ENCODE peak calls at places on chromosomes 3 and 15, in six cellular contexts. E is adrenal gland; H is stomach; W is fibroblast of mammary gland; D is fibroblast of lung; R is CD8-positive, alpha-beta T cell. N is an unnamed sample.

GRCh38 chr3:156246939-156247725 is 126.8 kb downstream of the KCNAB1 start:
- DNase-seq in E (no peak), H (no peak), W (peak), D (no peak), R (no peak), N (no peak)

GRCh38 chr3:6601374-6601773 is 259.5 kb upstream of the GRM7 start:
- DNase-seq in E (no peak), H (no peak), W (no peak), D (no peak), R (no peak), N (no peak)

GRCh38 chr3:46670891-46671427 is 22.5 kb downstream of the ALS2CL start:
- DNase-seq in E (peak), H (peak), W (no peak), D (no peak), R (no peak), N (no peak)

GRCh38 chr15:71110800-71111565 is 4.3 kb upstream of the THSD4 start:
- DNase-seq in E (no peak), H (no peak), W (no peak), D (no peak), R (no peak), N (no peak)

GRCh38 chr3:156749244-156749643 is 74.9 kb downstream of the TIPARP start:
- DNase-seq in E (no peak), H (no peak), W (no peak), D (peak), R (no peak), N (peak)

GRCh38 chr15:79192462-79193036 is 90.0 kb upstream of the ANKRD34C start:
- DNase-seq in E (no peak), H (no peak), W (peak), D (no peak), R (no peak), N (no peak)

GRCh38 chr15:40282144-40282869 is 557 bp downstream of the ANKRD63 start:
- DNase-seq in E (no peak), H (peak), W (no peak), D (no peak), R (peak), N (peak)

GRCh38 chr3:77605308-77605707 is 565.4 kb downstream of the ROBO2 start:
- DNase-seq in E (no peak), H (no peak), W (no peak), D (no peak), R (no peak), N (peak)

GRCh38 chr3:112424394-112424793 is 74.9 kb downstream of the BTLA start:
- DNase-seq in E (no peak), H (no peak), W (no peak), D (no peak), R (no peak), N (no peak)

GRCh38 chr3:18234717-18235335 is 190.3 kb downstream of the SATB1 start:
- DNase-seq in E (no peak), H (no peak), W (no peak), D (no peak), R (no peak), N (no peak)

GRCh38 chr15:39396979-39397615 is 183.8 kb upstream of the THBS1 start:
- DNase-seq in E (peak), H (no peak), W (no peak), D (no peak), R (no peak), N (no peak)

GRCh38 chr15:36911322-36911944 is 188.9 kb downstream of the MEIS2 start:
- DNase-seq in E (no peak), H (no peak), W (peak), D (peak), R (no peak), N (peak)

GRCh38 chr3:6282920-6283319 is 578.0 kb upstream of the GRM7 start:
- DNase-seq in E (no peak), H (no peak), W (no peak), D (no peak), R (no peak), N (no peak)

GRCh38 chr3:189586941-189587687 is 44.1 kb upstream of the TP63 start:
- DNase-seq in E (no peak), H (no peak), W (no peak), D (no peak), R (no peak), N (no peak)

GRCh38 chr15:32706704-32707103 is 11.1 kb upstream of the GREM1 start:
- DNase-seq in E (no peak), H (no peak), W (peak), D (peak), R (no peak), N (no peak)

GRCh38 chr3:20405731-20406130 is 219.7 kb upstream of the SGO1 start:
- DNase-seq in E (no peak), H (no peak), W (peak), D (peak), R (no peak), N (peak)

GRCh38 chr15:68431792-68432401 is at the start of gene ITGA11:
- DNase-seq in E (peak), H (peak), W (no peak), D (peak), R (no peak), N (peak)

GRCh38 chr3:24259901-24260512 is 234.6 kb downstream of the THRB start:
- DNase-seq in E (peak), H (peak), W (peak), D (peak), R (no peak), N (peak)

GRCh38 chr15:68795298-68795848 is 25.3 kb downstream of the ANP32A start:
- DNase-seq in E (peak), H (peak), W (peak), D (peak), R (no peak), N (peak)

GRCh38 chr15:62124176-62124952 is 40.7 kb downstream of the C2CD4B start:
- DNase-seq in E (no peak), H (no peak), W (no peak), D (no peak), R (no peak), N (no peak)

GRCh38 chr3:115627180-115628074 is 4.1 kb downstream of the GAP43 start:
- DNase-seq in E (no peak), H (no peak), W (no peak), D (no peak), R (no peak), N (no peak)

GRCh38 chr15:26875476-26875850 is 8.6 kb downstream of the GABRA5 start:
- DNase-seq in E (no peak), H (no peak), W (no peak), D (no peak), R (no peak), N (no peak)

GRCh38 chr3:186298876-186299275 is 63.2 kb downstream of the DGKG start:
- DNase-seq in E (no peak), H (no peak), W (peak), D (no peak), R (no peak), N (no peak)

GRCh38 chr15:51223771-51224229 is 114.6 kb downstream of the CYP19A1 start:
- DNase-seq in E (peak), H (no peak), W (peak), D (peak), R (no peak), N (no peak)

GRCh38 chr15:93985925-93986324 is 245.4 kb upstream of the MCTP2 start:
- DNase-seq in E (no peak), H (no peak), W (peak), D (no peak), R (no peak), N (no peak)

GRCh38 chr3:56547486-56547885 is 9.5 kb upstream of the CCDC66 start:
- DNase-seq in E (no peak), H (no peak), W (peak), D (peak), R (no peak), N (peak)

GRCh38 chr3:65485826-65486592 is 552.7 kb downstream of the MAGI1 start:
- DNase-seq in E (no peak), H (no peak), W (no peak), D (peak), R (no peak), N (no peak)

GRCh38 chr15:67202991-67203390 is 51.5 kb downstream of the AAGAB start:
- DNase-seq in E (no peak), H (no peak), W (no peak), D (no peak), R (no peak), N (no peak)

GRCh38 chr3:30496496-30496966 is 109.9 kb upstream of the TGFBR2 start:
- DNase-seq in E (no peak), H (no peak), W (peak), D (peak), R (no peak), N (peak)

GRCh38 chr3:17420668-17421067 is 321.8 kb downstream of the TBC1D5 start:
- DNase-seq in E (no peak), H (no peak), W (no peak), D (peak), R (no peak), N (peak)

GRCh38 chr15:48664436-48664835 is 18.9 kb upstream of the FBN1 start:
- DNase-seq in E (no peak), H (no peak), W (no peak), D (no peak), R (no peak), N (no peak)

GRCh38 chr3:53803816-53804545 is 42.2 kb downstream of the CHDH start:
- DNase-seq in E (peak), H (no peak), W (no peak), D (no peak), R (no peak), N (no peak)

GRCh38 chr15:79562538-79563298 is 130.6 kb downstream of the MINAR1 start:
- DNase-seq in E (no peak), H (no peak), W (peak), D (no peak), R (no peak), N (no peak)

GRCh38 chr15:41011055-41011815 is 58.0 kb downstream of the CHAC1 start:
- DNase-seq in E (no peak), H (no peak), W (no peak), D (no peak), R (no peak), N (no peak)

GRCh38 chr3:64229903-64230302 is 4.6 kb upstream of the PRICKLE2 start:
- DNase-seq in E (no peak), H (no peak), W (peak), D (no peak), R (no peak), N (no peak)

GRCh38 chr3:64224826-64225606 is at the start of gene PRICKLE2:
- DNase-seq in E (peak), H (peak), W (peak), D (peak), R (no peak), N (peak)

GRCh38 chr3:64222501-64222900 is 2.8 kb downstream of the PRICKLE2 start:
- DNase-seq in E (no peak), H (no peak), W (no peak), D (no peak), R (no peak), N (no peak)

GRCh38 chr3:64223809-64224570 is 1.3 kb downstream of the PRICKLE2 start:
- DNase-seq in E (no peak), H (no peak), W (peak), D (peak), R (no peak), N (no peak)

GRCh38 chr3:64225695-64226499 is 631 bp upstream of the PRICKLE2 start:
- DNase-seq in E (no peak), H (no peak), W (peak), D (peak), R (no peak), N (no peak)
- TF ChIP-seq CTCF in E (no peak), H (no peak), W (no peak), D (no peak), R (no peak), N (no peak)

GRCh38 chr3:111069974-111070751 is 1.5 kb upstream of the NECTIN3 start:
- DNase-seq in E (peak), H (no peak), W (no peak), D (peak), R (no peak), N (peak)

GRCh38 chr3:111072016-111072891 is 638 bp downstream of the NECTIN3 start:
- DNase-seq in E (peak), H (peak), W (peak), D (peak), R (no peak), N (peak)

GRCh38 chr3:111070772-111071256 is 802 bp upstream of the NECTIN3 start:
- DNase-seq in E (no peak), H (no peak), W (no peak), D (no peak), R (no peak), N (no peak)

GRCh38 chr3:111073186-111073585 is 1.6 kb downstream of the NECTIN3 start:
- DNase-seq in E (no peak), H (no peak), W (peak), D (peak), R (no peak), N (peak)

DNA sequence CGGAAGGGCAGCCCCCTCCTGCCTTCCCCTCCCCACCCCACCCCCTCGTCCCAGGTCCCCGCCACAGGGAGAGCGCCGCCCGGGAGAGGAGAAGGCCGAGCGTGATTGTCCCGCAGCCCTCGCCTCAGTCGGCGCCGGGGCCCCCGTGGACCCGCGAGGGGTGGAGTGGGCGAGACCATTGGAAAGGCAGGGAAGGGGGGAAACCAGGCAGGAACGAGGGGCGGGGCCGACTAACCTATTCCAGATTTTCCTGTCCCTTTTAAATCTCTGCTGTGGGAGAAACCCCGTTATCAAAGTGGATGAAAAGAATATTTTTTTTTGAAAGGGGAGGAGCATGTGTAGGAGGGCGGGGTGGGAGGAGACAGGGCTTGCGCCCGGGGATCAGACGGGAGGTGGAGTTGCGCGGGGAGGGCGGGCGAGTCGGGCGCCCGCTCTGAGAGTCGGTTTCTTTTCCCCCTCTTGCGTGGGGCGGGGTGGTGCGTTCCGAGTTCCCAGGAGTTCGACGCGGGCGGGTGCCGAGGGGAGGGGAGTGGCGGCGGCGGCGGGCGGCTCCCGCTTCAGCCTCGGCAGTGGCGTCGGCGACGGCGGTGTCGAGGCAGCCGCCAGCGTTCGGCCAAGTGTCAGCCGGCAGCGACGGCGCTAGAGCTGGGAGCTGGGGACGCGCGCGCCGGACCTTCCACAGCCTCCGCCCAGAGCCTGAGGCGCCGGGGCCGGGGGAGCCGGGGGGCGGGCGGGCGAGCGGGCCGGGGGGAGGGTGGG is at the start of gene NECTIN3:
- DNase-seq in E (peak), H (peak), W (peak), D (peak), R (peak), N (peak)
- H3K4me3 ChIP-seq in E (peak), H (peak), W (peak), D (peak), R (peak), N (peak)

DNA sequence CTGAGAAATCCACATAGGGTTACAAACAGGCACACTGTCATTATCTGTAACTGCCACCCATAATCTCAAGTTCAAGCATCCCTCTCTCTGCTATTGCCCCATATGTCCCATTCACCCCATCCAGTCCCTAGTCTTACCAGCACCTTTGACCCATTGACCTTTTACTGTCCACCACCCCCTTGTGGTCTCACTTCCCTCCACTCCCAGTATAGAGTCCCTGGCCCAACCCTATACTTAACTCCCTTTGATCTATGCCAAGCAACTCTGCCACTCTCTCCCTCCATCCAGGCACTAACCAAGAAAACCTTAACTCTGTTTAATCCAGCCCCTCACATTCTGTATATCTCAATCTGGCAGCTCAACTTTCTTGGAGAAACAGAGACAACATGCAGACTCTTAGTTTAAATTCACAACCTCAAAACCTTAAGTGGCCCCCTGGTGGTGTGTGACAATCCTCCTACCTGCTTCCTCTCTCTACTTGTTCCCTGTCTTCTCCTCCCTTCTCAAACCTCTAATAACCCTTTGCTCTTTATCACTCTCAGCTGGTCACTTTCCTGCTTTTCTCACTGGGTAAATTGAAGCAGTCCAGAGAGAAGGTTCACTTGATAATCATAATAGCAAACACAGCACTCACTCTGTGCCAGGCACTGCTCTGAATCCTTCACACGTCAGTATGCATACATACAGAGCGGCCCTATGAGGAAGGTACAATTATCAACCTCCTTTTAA is 162.7 kb downstream of the STT3B start:
- DNase-seq in E (no peak), H (peak), W (no peak), D (no peak), R (no peak), N (peak)
- TF ChIP-seq CTCF in E (no peak), H (no peak), W (peak), D (peak), R (no peak), N (peak)

GRCh38 chr3:38027466-38028465 is 1.7 kb downstream of the PLCD1 start:
- DNase-seq in E (peak), H (no peak), W (no peak), D (no peak), R (no peak), N (peak)
- H3K4me3 ChIP-seq in E (no peak), H (no peak), W (no peak), D (no peak), R (no peak), N (no peak)

GRCh38 chr3:191440532-191440931 is 20.4 kb upstream of the PYDC2 start:
- DNase-seq in E (no peak), H (no peak), W (no peak), D (no peak), R (no peak), N (no peak)
- TF ChIP-seq CTCF in E (no peak), H (no peak), W (no peak), D (no peak), R (no peak), N (no peak)

DNA sequence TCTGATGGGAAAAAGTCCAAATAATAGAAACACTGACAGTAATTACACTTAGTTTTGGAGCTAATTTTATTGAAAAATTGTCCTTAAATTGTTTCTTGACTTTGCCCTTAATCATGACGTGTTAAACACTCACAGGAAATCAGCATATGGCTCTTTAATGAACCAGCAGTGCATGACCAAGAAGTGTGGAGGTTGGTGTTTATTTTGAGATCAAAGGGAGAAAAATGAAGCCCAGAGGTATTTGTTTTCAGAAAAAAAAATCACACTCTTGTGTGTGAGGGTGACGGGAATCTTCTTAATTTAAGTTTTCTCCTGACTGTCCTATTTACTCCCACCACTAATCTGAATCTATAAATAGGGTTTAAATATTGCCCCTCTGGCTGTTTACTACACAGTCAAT is 28.8 kb upstream of the SYNM start:
- DNase-seq in E (no peak), H (no peak), W (no peak), D (no peak), R (no peak), N (no peak)
- H3K4me3 ChIP-seq in E (no peak), H (peak), W (no peak), D (no peak), R (no peak), N (peak)

GRCh38 chr3:70531838-70532489 is 219.5 kb upstream of the MDFIC2 start:
- DNase-seq in E (no peak), H (no peak), W (no peak), D (no peak), R (no peak), N (no peak)

GRCh38 chr3:70532806-70533205 is 220.4 kb upstream of the MDFIC2 start:
- DNase-seq in E (no peak), H (no peak), W (no peak), D (no peak), R (no peak), N (no peak)

GRCh38 chr3:70526966-70527515 is 214.6 kb upstream of the MDFIC2 start:
- DNase-seq in E (no peak), H (no peak), W (peak), D (no peak), R (no peak), N (no peak)

DNA sequence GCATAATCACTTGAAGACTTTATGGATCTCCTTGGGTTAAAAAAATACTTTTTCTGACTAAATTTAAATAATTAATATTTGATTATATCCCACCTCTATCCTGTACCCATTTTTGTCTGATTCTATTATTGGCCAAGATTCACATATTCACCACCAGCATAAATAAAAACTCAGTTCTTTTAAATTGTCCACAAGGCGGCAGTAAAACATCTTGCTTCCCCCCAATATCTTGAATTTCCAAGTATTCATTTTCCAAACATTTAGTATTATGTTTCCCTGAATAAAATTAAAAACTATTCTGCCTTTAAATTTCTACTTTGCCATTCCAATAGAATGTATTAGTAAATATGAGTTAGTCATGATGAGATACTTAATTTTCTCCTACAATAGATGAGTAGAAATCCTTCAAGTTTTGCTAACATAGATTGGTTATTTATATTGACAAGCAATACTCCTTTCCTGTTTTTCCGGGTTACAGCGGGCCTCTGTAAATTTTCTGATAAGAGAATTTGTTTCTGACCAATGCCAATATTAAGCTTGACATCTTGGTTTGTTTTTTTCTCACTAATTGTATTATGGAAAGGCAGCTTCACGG is 218.7 kb upstream of the MDFIC2 start:
- DNase-seq in E (no peak), H (no peak), W (peak), D (peak), R (no peak), N (peak)
- TF ChIP-seq CTCF in E (peak), H (no peak), W (peak), D (peak), R (peak), N (peak)

N was measured in hepatocyte.